ENCODE peak calls at places on chromosomes 7 and 10, in five cellular contexts. One of them, this sample, is unnamed.

GRCh38 chr10:71085689-71086438 is 126.5 kb upstream of the UNC5B start:
- DNase-seq in K562: no peak
- DNase-seq in HepG2: no peak
- DNase-seq in SK-N-SH: no peak
- DNase-seq in GM23338: peak; percentile 24
- DNase-seq in this sample: no peak

GRCh38 chr10:64458341-64458740 is 937.1 kb downstream of the REEP3 start:
- DNase-seq in SK-N-SH: no peak
- DNase-seq in HepG2: no peak
- DNase-seq in GM23338: no peak
- DNase-seq in K562: no peak
- DNase-seq in this sample: no peak

GRCh38 chr7:77888998-77889397 is 90.4 kb downstream of the PHTF2 start:
- DNase-seq in GM23338: no peak
- DNase-seq in K562: no peak
- DNase-seq in HepG2: no peak
- DNase-seq in SK-N-SH: no peak
- DNase-seq in this sample: no peak

GRCh38 chr7:129363-130221 is 62.8 kb upstream of the FAM20C start:
- DNase-seq in SK-N-SH: no peak
- DNase-seq in HepG2: no peak
- DNase-seq in GM23338: no peak
- DNase-seq in K562: no peak
- DNase-seq in this sample: no peak

GRCh38 chr7:130943336-130943901 is 209.4 kb upstream of the KLF14 start:
- DNase-seq in HepG2: no peak
- DNase-seq in SK-N-SH: no peak
- DNase-seq in GM23338: no peak
- DNase-seq in K562: no peak
- DNase-seq in this sample: no peak

GRCh38 chr7:135147899-135148721 is at the start of gene TMEM140:
- DNase-seq in GM23338: no peak
- DNase-seq in HepG2: peak; percentile 94
- DNase-seq in SK-N-SH: no peak
- DNase-seq in K562: no peak
- DNase-seq in this sample: no peak

GRCh38 chr10:108850138-108850854 is 1073.0 kb downstream of the XPNPEP1 start:
- DNase-seq in K562: no peak
- DNase-seq in HepG2: no peak
- DNase-seq in SK-N-SH: no peak
- DNase-seq in GM23338: no peak
- DNase-seq in this sample: no peak

GRCh38 chr10:70376436-70377378 is 5.7 kb downstream of the LRRC20 start:
- DNase-seq in K562: no peak
- DNase-seq in SK-N-SH: no peak
- DNase-seq in GM23338: no peak
- DNase-seq in HepG2: no peak
- DNase-seq in this sample: no peak

GRCh38 chr10:37801557-37801956 is 55.9 kb downstream of the ZNF248 start:
- DNase-seq in GM23338: no peak
- DNase-seq in K562: no peak
- DNase-seq in SK-N-SH: no peak
- DNase-seq in HepG2: no peak
- DNase-seq in this sample: no peak

GRCh38 chr10:96709525-96709924 is 10.8 kb downstream of the PIK3AP1 start:
- DNase-seq in K562: no peak
- DNase-seq in GM23338: peak; percentile 16
- DNase-seq in HepG2: no peak
- DNase-seq in SK-N-SH: no peak
- DNase-seq in this sample: no peak

GRCh38 chr10:77297370-77297692 is 340.3 kb downstream of the KCNMA1 start:
- DNase-seq in SK-N-SH: no peak
- DNase-seq in K562: no peak
- DNase-seq in HepG2: no peak
- DNase-seq in GM23338: no peak
- DNase-seq in this sample: no peak

GRCh38 chr10:15486404-15486803 is 115.3 kb upstream of the FAM171A1 start:
- DNase-seq in GM23338: no peak
- DNase-seq in K562: no peak
- DNase-seq in SK-N-SH: no peak
- DNase-seq in HepG2: no peak
- DNase-seq in this sample: no peak

GRCh38 chr7:104805449-104806317 is 208.3 kb upstream of the KMT2E start:
- DNase-seq in HepG2: no peak
- DNase-seq in SK-N-SH: no peak
- DNase-seq in K562: no peak
- DNase-seq in GM23338: no peak
- DNase-seq in this sample: no peak

GRCh38 chr7:1542841-1543747 is 12.6 kb downstream of the MAFK start:
- DNase-seq in GM23338: peak; percentile 3
- DNase-seq in K562: no peak
- DNase-seq in SK-N-SH: no peak
- DNase-seq in HepG2: no peak
- DNase-seq in this sample: no peak

GRCh38 chr10:76942556-76943416 is 694.8 kb downstream of the KCNMA1 start:
- DNase-seq in HepG2: no peak
- DNase-seq in SK-N-SH: peak; percentile 37
- DNase-seq in K562: no peak
- DNase-seq in GM23338: no peak
- DNase-seq in this sample: no peak

GRCh38 chr10:70704211-70704610 is 31.9 kb downstream of the ADAMTS14 start:
- DNase-seq in K562: no peak
- DNase-seq in GM23338: no peak
- DNase-seq in SK-N-SH: no peak
- DNase-seq in HepG2: no peak
- DNase-seq in this sample: no peak

GRCh38 chr7:134462337-134462925 is 3.5 kb upstream of the AKR1B1 start:
- DNase-seq in SK-N-SH: no peak
- DNase-seq in K562: no peak
- DNase-seq in HepG2: peak; percentile 6
- DNase-seq in GM23338: no peak
- DNase-seq in this sample: no peak

GRCh38 chr7:102446387-102447156 is 13.2 kb downstream of the ORAI2 start:
- DNase-seq in GM23338: no peak
- DNase-seq in SK-N-SH: peak; percentile 16
- DNase-seq in HepG2: no peak
- DNase-seq in K562: no peak
- DNase-seq in this sample: no peak

GRCh38 chr7:127807829-127808228 is 155.8 kb downstream of the SND1 start:
- DNase-seq in K562: no peak
- DNase-seq in HepG2: no peak
- DNase-seq in SK-N-SH: no peak
- DNase-seq in GM23338: peak; percentile 38
- DNase-seq in this sample: no peak

GRCh38 chr10:38050212-38050611 is 39.7 kb downstream of the ZNF33A start:
- DNase-seq in HepG2: no peak
- DNase-seq in SK-N-SH: no peak
- DNase-seq in GM23338: no peak
- DNase-seq in K562: no peak
- DNase-seq in this sample: no peak

GRCh38 chr7:98949336-98950044 is 71.2 kb downstream of the TRRAP start:
- DNase-seq in HepG2: no peak
- DNase-seq in SK-N-SH: no peak
- DNase-seq in K562: no peak
- DNase-seq in GM23338: no peak
- DNase-seq in this sample: no peak

GRCh38 chr7:13077466-13077865 is 390.0 kb downstream of the ARL4A start:
- DNase-seq in K562: no peak
- DNase-seq in HepG2: no peak
- DNase-seq in SK-N-SH: no peak
- DNase-seq in GM23338: no peak
- DNase-seq in this sample: no peak

GRCh38 chr7:96388620-96389383 is 66.9 kb upstream of the SLC25A13 start:
- DNase-seq in K562: no peak
- DNase-seq in HepG2: no peak
- DNase-seq in SK-N-SH: no peak
- DNase-seq in GM23338: peak; percentile 11
- DNase-seq in this sample: no peak

GRCh38 chr7:137343483-137343841 is at the start of gene PTN:
- DNase-seq in K562: no peak
- DNase-seq in SK-N-SH: peak; percentile 58
- DNase-seq in HepG2: no peak
- DNase-seq in GM23338: peak; percentile 82
- DNase-seq in this sample: no peak

GRCh38 chr10:33271969-33272583 is 62.4 kb downstream of the NRP1 start:
- DNase-seq in HepG2: no peak
- DNase-seq in SK-N-SH: peak; percentile 33
- DNase-seq in K562: no peak
- DNase-seq in GM23338: no peak
- DNase-seq in this sample: no peak

GRCh38 chr7:12028508-12028907 is 182.6 kb upstream of the TMEM106B start:
- DNase-seq in SK-N-SH: no peak
- DNase-seq in K562: no peak
- DNase-seq in HepG2: no peak
- DNase-seq in GM23338: no peak
- DNase-seq in this sample: no peak

GRCh38 chr7:12030116-12030515 is 181.0 kb upstream of the TMEM106B start:
- DNase-seq in HepG2: no peak
- DNase-seq in SK-N-SH: no peak
- DNase-seq in GM23338: no peak
- DNase-seq in K562: no peak
- DNase-seq in this sample: no peak

GRCh38 chr7:12032146-12032545 is 178.9 kb upstream of the TMEM106B start:
- DNase-seq in GM23338: peak; percentile 25
- DNase-seq in K562: no peak
- DNase-seq in HepG2: no peak
- DNase-seq in SK-N-SH: no peak
- DNase-seq in this sample: no peak

GRCh38 chr7:12031186-12031585 is 179.9 kb upstream of the TMEM106B start:
- DNase-seq in K562: no peak
- DNase-seq in HepG2: no peak
- DNase-seq in SK-N-SH: no peak
- DNase-seq in GM23338: no peak
- DNase-seq in this sample: no peak

DNA sequence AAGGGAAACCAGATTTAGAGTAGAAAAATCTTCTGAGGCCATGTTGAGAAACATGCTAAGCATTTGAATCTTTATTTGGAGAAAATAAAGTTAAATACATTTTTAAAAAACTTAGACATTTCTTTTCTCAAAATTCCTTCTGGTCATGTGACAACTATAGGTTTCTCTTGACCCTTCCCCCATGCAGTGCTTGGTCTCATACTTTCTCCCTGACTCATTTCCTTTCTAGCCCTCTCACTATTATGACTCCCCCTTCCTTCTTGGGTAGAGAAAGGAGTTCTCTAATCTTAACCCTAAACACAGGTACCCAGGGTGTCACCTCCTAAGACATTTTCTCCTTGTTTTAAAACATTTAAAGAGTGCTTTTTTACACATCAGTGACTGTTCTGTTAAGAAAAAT is 179.5 kb upstream of the TMEM106B start:
- DNase-seq in SK-N-SH: no peak
- DNase-seq in K562: no peak
- DNase-seq in HepG2: no peak
- DNase-seq in GM23338: peak; percentile 72
- DNase-seq in this sample: no peak
- TF ChIP-seq REST in SK-N-SH: no peak
- TF ChIP-seq REST in K562: no peak
- TF ChIP-seq REST in HepG2: no peak
- TF ChIP-seq REST in GM23338: no peak
- TF ChIP-seq REST in this sample: no peak

DNA sequence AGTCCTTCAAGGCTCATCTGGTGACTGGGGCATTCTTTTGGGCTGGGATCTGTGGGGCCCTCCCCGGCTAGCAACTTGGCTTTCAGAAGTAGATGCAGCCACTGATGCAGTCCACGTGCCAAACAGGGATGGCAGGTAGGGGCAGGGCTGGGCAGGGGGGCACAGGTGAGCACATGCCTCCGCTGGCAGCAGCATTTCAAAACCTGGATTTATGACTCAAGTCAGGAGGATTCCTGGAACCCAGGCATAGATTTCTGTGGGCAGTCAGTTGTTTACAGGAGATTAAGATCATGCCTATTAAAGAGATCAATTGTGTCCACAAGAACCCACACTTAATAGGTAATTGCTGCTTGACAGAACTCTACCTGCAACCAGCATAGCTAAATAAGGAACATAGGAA is 839 bp upstream of the HABP2 start:
- DNase-seq in SK-N-SH: no peak
- DNase-seq in K562: no peak
- DNase-seq in HepG2: no peak
- DNase-seq in GM23338: no peak
- DNase-seq in this sample: no peak
- H3K27me3 ChIP-seq in SK-N-SH: no peaks in the 10 kb centered on the region
- H3K27me3 ChIP-seq in K562: no peaks in the 10 kb centered on the region
- H3K27me3 ChIP-seq in HepG2: no peaks in the 10 kb centered on the region
- H3K27me3 ChIP-seq in GM23338: peaks cover 72% of the 10 kb centered on the region
- H3K27me3 ChIP-seq in this sample: peaks cover 2% of the 10 kb centered on the region

GRCh38 chr7:129940329-129940728 is 12.4 kb downstream of the UBE2H start:
- DNase-seq in K562: no peak
- DNase-seq in SK-N-SH: no peak
- DNase-seq in HepG2: no peak
- DNase-seq in GM23338: no peak
- DNase-seq in this sample: no peak

GRCh38 chr7:129943352-129943751 is 9.4 kb downstream of the UBE2H start:
- DNase-seq in GM23338: no peak
- DNase-seq in K562: no peak
- DNase-seq in SK-N-SH: no peak
- DNase-seq in HepG2: no peak
- DNase-seq in this sample: no peak

GRCh38 chr7:129939881-129940280 is 12.9 kb downstream of the UBE2H start:
- DNase-seq in K562: no peak
- DNase-seq in HepG2: no peak
- DNase-seq in SK-N-SH: no peak
- DNase-seq in GM23338: no peak
- DNase-seq in this sample: no peak
- TF ChIP-seq REST in K562: no peak
- TF ChIP-seq REST in HepG2: no peak
- TF ChIP-seq REST in SK-N-SH: no peak
- TF ChIP-seq REST in GM23338: no peak
- TF ChIP-seq REST in this sample: no peak

GRCh38 chr10:101236376-101237079 is 7.3 kb upstream of the LBX1 start:
- DNase-seq in GM23338: peak; percentile 81
- DNase-seq in HepG2: no peak
- DNase-seq in K562: peak; percentile 30
- DNase-seq in SK-N-SH: no peak
- DNase-seq in this sample: no peak
- H3K27me3 ChIP-seq in GM23338: peaks cover 100% of the 10 kb centered on the region
- H3K27me3 ChIP-seq in HepG2: peaks cover 9% of the 10 kb centered on the region
- H3K27me3 ChIP-seq in K562: peaks cover 77% of the 10 kb centered on the region
- H3K27me3 ChIP-seq in SK-N-SH: peaks cover 76% of the 10 kb centered on the region
- H3K27me3 ChIP-seq in this sample: peaks cover 79% of the 10 kb centered on the region

DNA sequence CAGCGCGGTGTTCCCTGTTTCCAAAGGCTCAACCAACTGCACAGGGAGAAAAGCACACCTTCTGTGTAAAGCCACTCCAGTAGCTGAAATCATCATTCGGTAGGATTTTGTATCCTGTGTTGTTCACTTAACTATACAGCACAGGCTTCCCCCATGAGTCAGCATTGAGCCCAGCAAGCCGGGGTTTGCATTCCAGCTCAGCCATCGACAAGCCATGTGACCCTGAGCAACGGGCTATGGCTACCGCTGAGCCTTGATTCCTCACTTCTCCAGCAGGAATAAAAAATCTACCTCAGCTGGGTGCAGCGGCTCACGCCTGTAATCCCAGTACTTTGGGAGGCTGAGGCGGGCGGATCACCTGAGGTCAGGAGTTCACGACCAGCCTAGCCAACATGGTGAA is 44.1 kb upstream of the ATP6V0A4 start:
- DNase-seq in HepG2: no peak
- DNase-seq in K562: no peak
- DNase-seq in GM23338: peak; percentile 54
- DNase-seq in SK-N-SH: no peak
- DNase-seq in this sample: no peak
- TF ChIP-seq REST in HepG2: no peak
- TF ChIP-seq REST in K562: no peak
- TF ChIP-seq REST in GM23338: no peak
- TF ChIP-seq REST in SK-N-SH: no peak
- TF ChIP-seq REST in this sample: no peak

This sample was measured in HL-60.